ENCODE peak calls at places on chromosomes 2 and 18, in five cellular contexts. I is tibial nerve, B is GM10248, X is mesothelial cell of epicardium, E is fibroblast of mammary gland. P is an unnamed sample.

GRCh38 chr18:6942742-6943141 is 174.9 kb downstream of the LAMA1 start:
- DNase-seq in I (no peak), B (no peak), X (no peak), E (no peak), P (no peak)

GRCh38 chr18:48316177-48316576 is 93.0 kb downstream of the ZBTB7C start:
- DNase-seq in I (no peak), B (no peak), X (no peak), E (no peak), P (no peak)

GRCh38 chr2:63044360-63045327 is 6.0 kb upstream of the OTX1 start:
- DNase-seq in I (no peak), B (no peak), X (no peak), E (no peak), P (no peak)

GRCh38 chr2:1572638-1573037 is 159.4 kb downstream of the TPO start:
- DNase-seq in I (peak; percentile 57), B (no peak), X (no peak), E (peak; percentile 92), P (no peak)

GRCh38 chr2:181371782-181372292 is 85.3 kb upstream of the ITGA4 start:
- DNase-seq in I (no peak), B (no peak), X (no peak), E (peak; percentile 44), P (no peak)

GRCh38 chr2:13056259-13056843 is 339.6 kb downstream of the TRIB2 start:
- DNase-seq in I (no peak), B (no peak), X (no peak), E (peak; percentile 30), P (no peak)

GRCh38 chr2:25323042-25323514 is 18.6 kb downstream of the DNMT3A start:
- DNase-seq in I (no peak), B (peak; percentile 43), X (no peak), E (peak; percentile 35), P (no peak)

GRCh38 chr2:180205616-180206271 is 198.6 kb upstream of the CWC22 start:
- DNase-seq in I (no peak), B (no peak), X (no peak), E (no peak), P (no peak)

GRCh38 chr18:58209326-58209725 is 165.3 kb downstream of the NEDD4L start:
- DNase-seq in I (no peak), B (no peak), X (no peak), E (peak; percentile 36), P (no peak)

GRCh38 chr2:16154501-16155280 is 214.3 kb downstream of the MYCN start:
- DNase-seq in I (no peak), B (no peak), X (no peak), E (no peak), P (peak; percentile 24)

GRCh38 chr2:181317511-181317910 is 139.7 kb upstream of the ITGA4 start:
- DNase-seq in I (no peak), B (no peak), X (no peak), E (peak; percentile 6), P (no peak)

GRCh38 chr2:173963323-173963816 is 1.8 kb downstream of the SP3 start:
- DNase-seq in I (peak; percentile 41), B (peak; percentile 36), X (no peak), E (peak; percentile 76), P (no peak)